ENCODE peak calls at places on chromosome X, in seven cellular contexts. F, Z, W, X, T, U and O are unnamed samples.

GRCh38 chrX:102067966-102068723 is 57.3 kb upstream of the TCEAL2 start:
- DNase-seq in T (peak), X (no peak), W (no peak), F (no peak), Z (peak), U (no peak), O (peak)

GRCh38 chrX:10518073-10518472 is 102.3 kb downstream of the MID1 start:
- DNase-seq in W (no peak), T (no peak), Z (no peak), X (no peak), F (no peak), U (no peak), O (no peak)

GRCh38 chrX:134172588-134173259 is 64.3 kb upstream of the CCDC160 start:
- DNase-seq in X (peak), F (peak), W (peak), Z (peak), T (no peak), U (peak), O (no peak)

GRCh38 chrX:85244411-85245210 is 820 bp downstream of the ZNF711 start:
- DNase-seq in Z (no peak), W (no peak), X (no peak), F (peak), T (no peak), U (peak), O (peak)

GRCh38 chrX:39895228-39896110 is 202.3 kb downstream of the BCOR start:
- DNase-seq in W (no peak), T (no peak), Z (peak), X (peak), U (peak), F (no peak), O (no peak)

GRCh38 chrX:47707031-47707780 is 48.2 kb upstream of the UXT start:
- DNase-seq in X (no peak), Z (no peak), T (no peak), F (no peak), U (no peak), W (no peak), O (no peak)

GRCh38 chrX:96244955-96245354 is 439.7 kb upstream of the DIAPH2 start:
- DNase-seq in X (no peak), U (no peak), Z (no peak), T (no peak), W (no peak), F (no peak), O (no peak)

GRCh38 chrX:46572295-46572936 is 1.1 kb upstream of the CHST7 start:
- DNase-seq in Z (no peak), U (no peak), X (no peak), F (no peak), W (no peak), T (no peak), O (no peak)

GRCh38 chrX:15151267-15152196 is 118.4 kb downstream of the ASB9 start:
- DNase-seq in T (no peak), Z (no peak), X (no peak), F (no peak), U (no peak), W (peak), O (no peak)

GRCh38 chrX:104641176-104641575 is 75.2 kb downstream of the IL1RAPL2 start:
- DNase-seq in F (no peak), T (no peak), Z (no peak), U (no peak), W (no peak), X (no peak), O (no peak)

GRCh38 chrX:56762220-56762619 is 33.2 kb downstream of the NBDY start:
- DNase-seq in X (no peak), Z (no peak), U (no peak), W (no peak), T (no peak), F (no peak), O (no peak)

GRCh38 chrX:12360991-12361598 is 222.8 kb downstream of the FRMPD4 start:
- DNase-seq in Z (no peak), X (no peak), T (no peak), U (no peak), W (no peak), F (no peak), O (no peak)

GRCh38 chrX:13196778-13197177 is 123.1 kb downstream of the ATXN3L start:
- DNase-seq in T (no peak), F (no peak), U (no peak), Z (no peak), X (no peak), W (no peak), O (no peak)

GRCh38 chrX:9337056-9337455 is 127.8 kb upstream of the TBL1X start:
- DNase-seq in W (no peak), T (no peak), Z (peak), X (no peak), U (no peak), F (no peak), O (no peak)

GRCh38 chrX:10769696-10770619 is 149.6 kb upstream of the MID1 start:
- DNase-seq in F (no peak), W (no peak), Z (peak), X (no peak), U (no peak), T (no peak), O (peak)

GRCh38 chrX:143429021-143429570 is 88.2 kb downstream of the SPANXN3 start:
- DNase-seq in Z (no peak), F (no peak), T (peak), X (no peak), U (no peak), W (no peak), O (no peak)

GRCh38 chrX:115449742-115450141 is 111.2 kb upstream of the PLS3 start:
- DNase-seq in Z (no peak), W (no peak), U (peak), X (no peak), F (no peak), T (no peak), O (no peak)

GRCh38 chrX:102129473-102129872 is 4.0 kb downstream of the TCEAL2 start:
- DNase-seq in F (no peak), X (no peak), T (peak), U (no peak), W (no peak), Z (peak), O (peak)

GRCh38 chrX:53395605-53396298 is 26.7 kb downstream of the SMC1A start:
- DNase-seq in Z (no peak), U (no peak), T (no peak), W (no peak), X (no peak), F (no peak), O (no peak)

GRCh38 chrX:13093489-13094140 is 49.2 kb upstream of the FAM9C start:
- DNase-seq in W (no peak), F (no peak), Z (no peak), X (no peak), T (no peak), U (no peak), O (no peak)